ENCODE peak calls at places on chromosomes 12 and 14, in seven cellular contexts. J, V, E, R, X, N and W are unnamed samples. For H3K9me3, the result is how much of the 10 kb centered on the place peaks cover.

GRCh38 chr12:115216300-115216699 is 532.3 kb upstream of the TBX3 start:
- DNase-seq in E (no peak), N (no peak), J (no peak), V (no peak), X (no peak), R (no peak), W (no peak)

GRCh38 chr12:20547788-20548575 is 147.2 kb upstream of the SLCO1C1 start:
- DNase-seq in N (no peak), R (no peak), X (no peak), E (no peak), J (no peak), V (no peak), W (peak)

GRCh38 chr12:29041621-29042020 is 107.5 kb upstream of the FAR2 start:
- DNase-seq in R (no peak), E (no peak), J (no peak), N (no peak), X (no peak), V (no peak), W (no peak)

GRCh38 chr12:106764738-106765137 is 9.7 kb upstream of the RIC8B start:
- DNase-seq in J (no peak), R (no peak), V (no peak), E (no peak), N (peak), X (no peak), W (no peak)

GRCh38 chr12:14256139-14256538 is 109.3 kb upstream of the ATF7IP start:
- DNase-seq in V (no peak), N (no peak), E (no peak), R (no peak), X (no peak), J (no peak), W (no peak)

GRCh38 chr12:5434647-5434968 is 2.7 kb downstream of the NTF3 start:
- DNase-seq in V (no peak), R (no peak), X (no peak), J (no peak), N (no peak), E (no peak), W (no peak)

GRCh38 chr12:41418586-41418985 is 230.5 kb downstream of the PDZRN4 start:
- DNase-seq in R (no peak), E (no peak), J (no peak), N (no peak), V (no peak), X (no peak), W (no peak)

GRCh38 chr12:91852646-91853045 is 293.0 kb downstream of the BTG1 start:
- DNase-seq in V (no peak), J (no peak), N (no peak), E (no peak), R (no peak), X (no peak), W (no peak)

GRCh38 chr12:3263939-3264699 is 186.9 kb downstream of the TSPAN9 start:
- DNase-seq in E (no peak), J (no peak), N (no peak), V (no peak), R (no peak), X (no peak), W (no peak)

GRCh38 chr14:31038521-31039166 is 12.5 kb upstream of the STRN3 start:
- DNase-seq in R (no peak), V (no peak), N (no peak), E (no peak), J (no peak), X (no peak), W (no peak)

GRCh38 chr14:88228519-88229236 is 94.4 kb downstream of the KCNK10 start:
- DNase-seq in V (no peak), R (no peak), N (no peak), E (no peak), X (no peak), J (no peak), W (no peak)

GRCh38 chr14:23056257-23056955 is 914 bp downstream of the CDH24 start:
- DNase-seq in V (no peak), E (peak), R (peak), X (peak), J (peak), N (peak), W (no peak)

GRCh38 chr14:22986508-22987054 is 4.2 kb upstream of the AJUBA start:
- DNase-seq in R (peak), E (peak), J (peak), V (peak), X (peak), N (peak), W (peak)

GRCh38 chr12:110937104-110937641 is 16.8 kb upstream of the MYL2 start:
- DNase-seq in R (no peak), X (peak), N (peak), E (peak), V (no peak), J (peak), W (peak)

GRCh38 chr12:124696689-124697476 is 129.5 kb upstream of the NCOR2 start:
- DNase-seq in J (no peak), N (no peak), X (peak), E (no peak), V (no peak), R (no peak), W (no peak)

GRCh38 chr12:76539727-76540126 is 19.8 kb downstream of the OSBPL8 start:
- DNase-seq in E (no peak), X (no peak), J (no peak), V (no peak), N (no peak), R (no peak), W (no peak)

GRCh38 chr14:71372411-71372838 is 465.2 kb downstream of the PCNX1 start:
- DNase-seq in N (no peak), R (no peak), X (no peak), J (no peak), V (no peak), E (no peak), W (no peak)

GRCh38 chr14:96962337-96962736 is 165.2 kb downstream of the VRK1 start:
- DNase-seq in V (no peak), E (peak), N (no peak), J (no peak), X (no peak), R (no peak), W (no peak)

GRCh38 chr12:110776410-110776809 is 33.7 kb upstream of the PPP1CC start:
- DNase-seq in X (no peak), V (no peak), E (peak), N (no peak), J (no peak), R (no peak), W (no peak)

DNA sequence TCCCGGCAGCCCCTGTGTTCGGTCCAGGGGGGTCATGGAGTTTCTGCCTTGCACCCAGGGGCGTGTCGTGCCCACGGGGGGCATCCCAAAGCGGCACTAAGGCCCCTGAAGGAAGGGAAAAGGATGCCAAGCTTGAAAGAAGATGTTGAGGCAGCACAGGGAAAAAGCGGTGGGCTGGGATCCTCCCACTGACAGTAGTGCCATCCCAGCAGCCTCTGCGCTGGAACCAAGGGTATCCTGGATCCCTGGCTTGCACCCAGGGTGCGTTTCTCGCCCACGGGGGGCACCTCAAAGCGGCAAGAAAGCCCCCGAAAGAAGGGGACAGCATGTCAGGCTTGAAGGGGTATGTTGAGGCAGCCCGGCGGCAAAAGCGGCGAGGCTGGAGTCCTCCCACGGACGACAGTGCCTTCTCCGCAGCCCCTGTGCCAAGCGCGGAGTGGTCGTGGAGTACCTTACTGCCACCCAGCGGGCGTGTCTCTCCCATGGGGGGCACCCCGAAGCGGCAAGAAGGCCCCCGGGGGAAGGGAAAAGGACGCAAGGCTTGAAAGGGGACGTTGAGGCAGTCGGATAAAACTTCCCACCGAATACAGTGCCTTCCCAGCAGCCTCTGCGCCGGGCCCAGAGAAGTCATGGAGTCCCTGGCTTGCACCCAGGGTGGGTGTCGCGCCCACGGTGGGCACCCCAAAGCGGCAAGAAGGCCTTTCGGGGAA is 164.4 kb upstream of the ALG10B start:
- DNase-seq in J (no peak), E (no peak), V (no peak), R (no peak), X (no peak), N (no peak), W (no peak)
- H3K9me3 ChIP-seq in J (under half), E (under half), V (under half), R (under half), X (under half), N (under half), W (under half)

GRCh38 chr12:48175613-48176416 is 7.6 kb upstream of the CCDC184 start:
- DNase-seq in J (no peak), R (no peak), E (no peak), N (no peak), V (no peak), X (no peak), W (no peak)
- TF ChIP-seq EP300 in J (no peak), R (no peak), E (no peak), N (no peak), V (no peak), X (no peak), W (no peak)

DNA sequence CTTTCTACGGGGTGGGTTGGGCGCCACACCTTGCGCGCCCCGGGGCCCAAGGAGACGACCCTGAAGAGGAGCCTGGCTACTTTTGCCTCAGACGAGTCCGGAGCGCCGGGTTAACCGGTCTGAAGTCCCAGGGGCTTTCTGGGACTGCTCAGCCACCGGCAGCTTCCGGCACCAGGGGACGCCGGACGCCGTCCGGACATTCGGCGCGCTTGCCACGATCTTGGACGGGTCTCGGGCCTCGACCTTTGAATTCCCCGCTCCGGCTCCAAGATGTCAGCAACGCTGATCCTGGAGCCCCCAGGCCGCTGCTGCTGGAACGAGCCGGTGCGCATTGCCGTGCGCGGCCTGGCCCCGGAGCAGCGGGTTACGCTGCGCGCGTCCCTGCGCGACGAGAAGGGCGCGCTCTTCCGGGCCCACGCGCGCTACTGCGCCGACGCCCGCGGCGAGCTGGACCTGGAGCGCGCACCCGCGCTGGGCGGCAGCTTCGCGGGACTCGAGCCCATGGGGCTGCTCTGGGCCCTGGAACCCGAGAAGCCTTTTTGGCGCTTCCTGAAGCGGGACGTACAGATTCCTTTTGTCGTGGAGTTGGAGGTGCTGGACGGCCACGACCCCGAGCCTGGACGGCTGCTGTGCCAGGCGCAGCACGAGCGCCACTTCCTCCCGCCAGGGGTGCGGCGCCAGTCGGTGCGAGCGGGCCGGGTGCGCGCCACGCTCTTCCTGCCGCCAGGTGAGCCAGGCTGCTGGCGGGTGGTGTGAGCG is at the start of gene ACOT4:
- DNase-seq in N (peak), X (peak), E (peak), V (no peak), J (peak), R (peak), W (no peak)
- TF ChIP-seq CTCF in N (no peak), X (peak), E (peak), V (no peak), J (peak), R (no peak), W (peak)

GRCh38 chr14:106228541-106229158 is 702.3 kb downstream of the TMEM121 start:
- DNase-seq in V (no peak), N (no peak), E (no peak), J (no peak), R (no peak), X (no peak), W (no peak)

GRCh38 chr14:106218189-106218588 is 691.8 kb downstream of the TMEM121 start:
- DNase-seq in E (no peak), R (no peak), J (no peak), X (no peak), N (no peak), V (no peak), W (no peak)

GRCh38 chr14:106227793-106228192 is 701.4 kb downstream of the TMEM121 start:
- DNase-seq in X (no peak), J (no peak), N (no peak), V (no peak), E (no peak), R (no peak), W (no peak)

GRCh38 chr14:106224694-106224971 is 698.2 kb downstream of the TMEM121 start:
- DNase-seq in N (no peak), V (no peak), R (no peak), J (no peak), X (no peak), E (no peak), W (no peak)

DNA sequence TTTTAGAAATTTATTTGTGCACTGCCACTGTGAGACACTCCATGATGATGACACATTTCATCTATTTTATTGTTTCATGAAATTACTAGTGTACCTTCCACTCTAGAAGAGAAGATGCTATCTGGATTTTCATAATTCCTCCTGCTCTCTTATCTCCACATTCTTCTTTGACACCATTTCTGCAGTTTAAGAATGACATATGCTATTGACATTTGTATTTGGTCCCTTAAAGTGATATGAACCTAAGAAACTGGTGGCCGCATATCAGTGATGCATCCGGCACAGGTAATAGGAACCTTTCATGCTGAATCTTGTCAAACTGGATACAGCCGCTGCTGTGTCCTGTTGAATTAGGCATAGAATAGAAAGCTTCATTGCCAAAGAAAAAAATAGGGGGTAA is 696.4 kb downstream of the TMEM121 start:
- DNase-seq in E (no peak), J (no peak), X (no peak), R (no peak), N (no peak), V (no peak), W (no peak)
- H3K9me3 ChIP-seq in E (under half), J (under half), X (under half), R (under half), N (under half), V (under half), W (under half)

GRCh38 chr12:68378859-68379628 is 46.9 kb upstream of the MDM1 start:
- DNase-seq in X (peak), E (peak), J (no peak), V (no peak), R (no peak), N (no peak), W (no peak)
- TF ChIP-seq EP300 in X (no peak), E (no peak), J (no peak), V (no peak), R (no peak), N (no peak), W (peak)

GRCh38 chr14:54722791-54723432 is 156.0 kb downstream of the SAMD4A start:
- DNase-seq in N (no peak), R (no peak), V (no peak), J (peak), X (no peak), E (no peak), W (no peak)
- TF ChIP-seq CTCF in N (no peak), R (peak), V (no peak), J (peak), X (no peak), E (no peak), W (peak)

GRCh38 chr12:56862264-56862663 is 71.9 kb downstream of the SDR9C7 start:
- DNase-seq in N (no peak), J (no peak), X (no peak), R (no peak), E (no peak), V (no peak), W (no peak)
- H3K9me3 ChIP-seq in N (under half), J (half or more), X (under half), R (under half), E (under half), V (under half), W (under half)

GRCh38 chr12:49105504-49106120 is 5.0 kb downstream of the LMBR1L start:
- DNase-seq in R (no peak), V (no peak), J (no peak), E (no peak), N (no peak), X (no peak), W (no peak)
- TF ChIP-seq EP300 in R (no peak), V (no peak), J (no peak), E (no peak), N (no peak), X (no peak), W (no peak)